ENCODE peak calls at places on chromosome 15, in six cellular contexts. R, W, B, L, H and O are unnamed samples.

GRCh38 chr15:45276851-45277250 is 24.8 kb downstream of the SLC28A2 start:
- DNase-seq in R (peak; percentile 18), W (no peak), B (no peak), L (peak; percentile 3), H (no peak), O (no peak)

GRCh38 chr15:62348528-62349087 is 183.5 kb upstream of the C2CD4B start:
- DNase-seq in R (no peak), W (no peak), B (no peak), L (no peak), H (no peak), O (no peak)

GRCh38 chr15:32838820-32839219 is 121.0 kb downstream of the GREM1 start:
- DNase-seq in R (no peak), W (no peak), B (no peak), L (peak; percentile 57), H (no peak), O (peak; percentile 22)

GRCh38 chr15:75785771-75786563 is 57.3 kb upstream of the UBE2Q2 start:
- DNase-seq in R (no peak), W (no peak), B (no peak), L (peak; percentile 15), H (no peak), O (peak; percentile 18)

GRCh38 chr15:31268108-31268501 is 58.5 kb upstream of the KLF13 start:
- DNase-seq in R (no peak), W (no peak), B (no peak), L (no peak), H (no peak), O (peak; percentile 45)

GRCh38 chr15:98896002-98896721 is 111.4 kb downstream of the PGPEP1L start:
- DNase-seq in R (peak; percentile 53), W (no peak), B (no peak), L (peak; percentile 39), H (no peak), O (no peak)

GRCh38 chr15:62928242-62928995 is 114.1 kb upstream of the TPM1 start:
- DNase-seq in R (peak; percentile 88), W (no peak), B (no peak), L (peak; percentile 68), H (peak; percentile 40), O (peak; percentile 50)

GRCh38 chr15:37981781-37982180 is 47.3 kb downstream of the TMCO5A start:
- DNase-seq in R (peak; percentile 31), W (no peak), B (no peak), L (peak; percentile 35), H (no peak), O (no peak)

GRCh38 chr15:50828610-50829206 is 63.2 kb upstream of the SPPL2A start:
- DNase-seq in R (peak; percentile 87), W (no peak), B (no peak), L (no peak), H (no peak), O (peak; percentile 31)

GRCh38 chr15:31975446-31976229 is 54.7 kb upstream of the CHRNA7 start:
- DNase-seq in R (no peak), W (no peak), B (peak; percentile 36), L (no peak), H (no peak), O (no peak)

GRCh38 chr15:101167791-101168462 is 83.9 kb downstream of the CHSY1 start:
- DNase-seq in R (peak; percentile 87), W (peak; percentile 55), B (peak; percentile 74), L (peak; percentile 95), H (peak; percentile 77), O (peak; percentile 80)

GRCh38 chr15:65650312-65651041 is 28.7 kb downstream of the SLC24A1 start:
- DNase-seq in R (no peak), W (no peak), B (no peak), L (no peak), H (no peak), O (no peak)

GRCh38 chr15:77998592-77998991 is 78.9 kb downstream of the TBC1D2B start:
- DNase-seq in R (no peak), W (no peak), B (no peak), L (no peak), H (no peak), O (no peak)

GRCh38 chr15:40792394-40792793 is 14.5 kb upstream of the ZFYVE19 start:
- DNase-seq in R (no peak), W (no peak), B (no peak), L (no peak), H (no peak), O (no peak)

GRCh38 chr15:40795019-40795418 is 11.9 kb upstream of the ZFYVE19 start:
- DNase-seq in R (no peak), W (no peak), B (no peak), L (peak; percentile 38), H (no peak), O (no peak)

GRCh38 chr15:40790723-40791122 is 16.2 kb upstream of the ZFYVE19 start:
- DNase-seq in R (peak; percentile 24), W (no peak), B (no peak), L (no peak), H (no peak), O (no peak)

GRCh38 chr15:40796041-40796440 is 10.8 kb upstream of the ZFYVE19 start:
- DNase-seq in R (no peak), W (no peak), B (no peak), L (peak; percentile 81), H (no peak), O (no peak)

GRCh38 chr15:40793216-40793989 is 13.5 kb upstream of the ZFYVE19 start:
- DNase-seq in R (peak; percentile 96), W (no peak), B (no peak), L (peak; percentile 99), H (no peak), O (peak; percentile 96)
- H3K27ac ChIP-seq in R (peak overlapping the region; percentile 44), W (no peak overlapping the region), B (no peak overlapping the region), L (peak overlapping the region; percentile 58), H (no peak overlapping the region), O (peak overlapping the region; percentile 58)

GRCh38 chr15:69612112-69612511 is 159.5 kb downstream of the RPLP1 start:
- DNase-seq in R (no peak), W (no peak), B (no peak), L (no peak), H (no peak), O (no peak)
- TF ChIP-seq CTCF in R (no peak), W (no peak), B (no peak), L (no peak), H (no peak), O (no peak)

GRCh38 chr15:48470096-48470495 is 138.9 kb downstream of the DUT start:
- DNase-seq in R (no peak), W (no peak), B (no peak), L (no peak), H (no peak), O (no peak)

GRCh38 chr15:48469681-48470080 is 138.5 kb downstream of the DUT start:
- DNase-seq in R (no peak), W (no peak), B (no peak), L (no peak), H (no peak), O (no peak)

GRCh38 chr15:48467801-48468200 is 136.6 kb downstream of the DUT start:
- DNase-seq in R (no peak), W (no peak), B (no peak), L (no peak), H (no peak), O (no peak)

GRCh38 chr15:48471073-48471472 is 139.8 kb downstream of the DUT start:
- DNase-seq in R (no peak), W (no peak), B (no peak), L (no peak), H (no peak), O (no peak)

GRCh38 chr15:48469271-48469670 is 138.0 kb downstream of the DUT start:
- DNase-seq in R (no peak), W (no peak), B (no peak), L (no peak), H (no peak), O (no peak)
- H3K9me3 ChIP-seq in R (no peaks in the 10 kb centered on the region), W (no peaks in the 10 kb centered on the region), B (no peaks in the 10 kb centered on the region), L (no peaks in the 10 kb centered on the region), H (no peaks in the 10 kb centered on the region), O (no peaks in the 10 kb centered on the region)

GRCh38 chr15:35691176-35691761 is 145.3 kb upstream of the DPH6 start:
- DNase-seq in R (no peak), W (no peak), B (no peak), L (no peak), H (no peak), O (no peak)
- H3K27ac ChIP-seq in R (no peak overlapping the region), W (no peak overlapping the region), B (peak overlapping the region; percentile 91), L (peak overlapping the region; percentile 94), H (peak overlapping the region; percentile 93), O (peak overlapping the region; percentile 90)

GRCh38 chr15:96582473-96582872 is 252.0 kb downstream of the NR2F2 start:
- DNase-seq in R (no peak), W (no peak), B (no peak), L (no peak), H (no peak), O (no peak)

GRCh38 chr15:96585634-96586386 is 255.3 kb downstream of the NR2F2 start:
- DNase-seq in R (no peak), W (no peak), B (no peak), L (peak; percentile 39), H (no peak), O (no peak)

GRCh38 chr15:96578393-96578792 is 247.9 kb downstream of the NR2F2 start:
- DNase-seq in R (no peak), W (no peak), B (no peak), L (no peak), H (no peak), O (no peak)

GRCh38 chr15:96586901-96587300 is 256.4 kb downstream of the NR2F2 start:
- DNase-seq in R (no peak), W (no peak), B (no peak), L (no peak), H (no peak), O (no peak)

GRCh38 chr15:96583671-96584070 is 253.2 kb downstream of the NR2F2 start:
- DNase-seq in R (no peak), W (no peak), B (no peak), L (peak; percentile 14), H (no peak), O (no peak)
- TF ChIP-seq CTCF in R (peak; percentile 13), W (no peak), B (no peak), L (no peak), H (no peak), O (no peak)